ENCODE peak calls at places on chromosomes 5 and 9, in seven cellular contexts. Z is HepG2, A is HCT116, T is K562, U is H1, L is SK-N-SH, Q is GM12878. M is an unnamed sample.

GRCh38 chr5:79171846-79172245 is 60.2 kb downstream of the BHMT start:
- DNase-seq in Z (no peak), A (no peak), T (no peak), U (no peak), L (no peak), Q (no peak), M (peak; percentile 19)

GRCh38 chr9:124216474-124217176 is 41.1 kb upstream of the NEK6 start:
- DNase-seq in Z (no peak), A (no peak), T (no peak), U (no peak), L (no peak), Q (peak; percentile 80), M (no peak)

GRCh38 chr9:131043097-131043496 is 34.1 kb downstream of the LAMC3 start:
- DNase-seq in Z (no peak), A (no peak), T (no peak), U (no peak), L (no peak), Q (no peak), M (no peak)

GRCh38 chr5:17395516-17395915 is 102.5 kb upstream of the TAF11L2 start:
- DNase-seq in Z (no peak), A (no peak), T (no peak), U (no peak), L (no peak), Q (no peak), M (no peak)

GRCh38 chr5:51983161-51983560 is 599.9 kb downstream of the ISL1 start:
- DNase-seq in Z (no peak), A (no peak), T (no peak), U (no peak), L (no peak), Q (no peak), M (no peak)

GRCh38 chr5:116861097-116861496 is 286.5 kb upstream of the SEMA6A start:
- DNase-seq in Z (no peak), A (no peak), T (no peak), U (no peak), L (no peak), Q (no peak), M (no peak)

GRCh38 chr5:143908959-143909358 is 97.0 kb downstream of the HMHB1 start:
- DNase-seq in Z (no peak), A (no peak), T (no peak), U (no peak), L (no peak), Q (no peak), M (no peak)

GRCh38 chr5:71658916-71659661 is 60.0 kb upstream of the CARTPT start:
- DNase-seq in Z (peak; percentile 31), A (no peak), T (peak; percentile 31), U (no peak), L (no peak), Q (no peak), M (no peak)

GRCh38 chr5:57199866-57200265 is 26.0 kb downstream of the GPBP1 start:
- DNase-seq in Z (no peak), A (no peak), T (no peak), U (no peak), L (no peak), Q (no peak), M (no peak)

GRCh38 chr5:6328173-6328572 is 50.2 kb downstream of the MED10 start:
- DNase-seq in Z (peak; percentile 12), A (no peak), T (peak; percentile 49), U (peak; percentile 27), L (no peak), Q (no peak), M (peak; percentile 67)

GRCh38 chr5:173315495-173316352 is 12.5 kb downstream of the STC2 start:
- DNase-seq in Z (no peak), A (no peak), T (no peak), U (no peak), L (peak; percentile 83), Q (no peak), M (peak; percentile 96)

GRCh38 chr5:173789031-173789920 is 98.9 kb upstream of the CPEB4 start:
- DNase-seq in Z (peak; percentile 79), A (peak; percentile 41), T (no peak), U (no peak), L (no peak), Q (no peak), M (no peak)

GRCh38 chr5:41641621-41642020 is 131.2 kb upstream of the PLCXD3 start:
- DNase-seq in Z (no peak), A (no peak), T (no peak), U (no peak), L (no peak), Q (no peak), M (peak; percentile 14)

GRCh38 chr9:130912932-130913598 is 16.5 kb upstream of the QRFP start:
- DNase-seq in Z (no peak), A (no peak), T (peak; percentile 68), U (no peak), L (no peak), Q (no peak), M (no peak)

GRCh38 chr5:138985683-138986082 is 110.5 kb upstream of the LRRTM2 start:
- DNase-seq in Z (no peak), A (no peak), T (no peak), U (no peak), L (peak; percentile 33), Q (no peak), M (no peak)

GRCh38 chr5:151098185-151098813 is 17.5 kb upstream of the TNIP1 start:
- DNase-seq in Z (no peak), A (no peak), T (no peak), U (no peak), L (no peak), Q (no peak), M (no peak)

GRCh38 chr9:5499157-5499556 is 11.2 kb upstream of the PDCD1LG2 start:
- DNase-seq in Z (no peak), A (no peak), T (no peak), U (no peak), L (no peak), Q (no peak), M (no peak)

GRCh38 chr9:7273575-7273974 is 515.8 kb downstream of the KDM4C start:
- DNase-seq in Z (no peak), A (no peak), T (peak; percentile 10), U (no peak), L (no peak), Q (no peak), M (no peak)
- TF ChIP-seq JUND in Z (no peak), A (no peak), T (no peak), U (no peak), L (no peak), Q (no peak), M (no peak)

DNA sequence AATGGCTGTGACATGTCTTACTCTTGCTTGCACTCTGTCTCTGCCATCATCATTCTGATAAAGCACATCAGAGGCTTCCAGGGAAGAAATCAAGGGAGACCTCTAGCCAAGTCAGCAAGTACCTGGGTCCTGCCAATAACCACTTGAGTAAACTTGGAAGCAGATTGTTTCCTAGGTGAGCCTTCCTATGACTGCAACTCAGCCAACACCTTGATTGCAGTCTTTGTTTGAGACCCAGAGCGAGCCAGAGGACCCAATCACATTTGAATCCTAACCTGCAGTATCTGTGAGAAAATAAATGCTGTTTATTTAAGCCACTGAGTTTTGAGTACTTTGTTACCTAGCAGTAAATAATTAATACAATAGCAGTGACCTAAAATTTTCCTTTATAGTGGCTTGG is 356.8 kb upstream of the CHD1 start:
- DNase-seq in Z (no peak), A (no peak), T (no peak), U (no peak), L (no peak), Q (no peak), M (no peak)
- TF ChIP-seq JUND in Z (no peak), A (no peak), T (no peak), U (no peak), L (no peak), Q (no peak), M (no peak)

DNA sequence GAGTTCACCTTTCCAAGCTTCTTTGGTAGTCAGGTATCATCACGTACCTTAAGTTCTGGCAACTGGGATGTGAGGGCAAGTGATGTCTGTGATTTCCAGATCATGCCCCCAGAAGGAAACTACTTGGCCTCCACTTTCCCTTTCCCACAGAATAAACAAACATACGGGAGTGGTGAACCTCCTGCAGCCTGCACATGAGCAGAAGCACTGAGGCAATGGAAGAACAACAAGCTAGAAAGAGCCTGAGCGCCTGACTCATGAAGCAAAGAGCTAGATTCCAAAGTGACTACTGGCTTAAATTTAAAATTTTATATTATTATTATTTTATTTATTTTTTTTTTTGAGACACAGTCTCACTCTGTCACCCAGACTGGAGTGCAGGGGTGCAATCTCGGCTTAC is 35.0 kb downstream of the ARL15 start:
- DNase-seq in Z (no peak), A (no peak), T (no peak), U (no peak), L (no peak), Q (no peak), M (no peak)
- TF ChIP-seq JUND in Z (no peak), A (no peak), T (no peak), U (no peak), L (no peak), Q (no peak), M (no peak)

GRCh38 chr5:168117469-168117868 is 174.0 kb upstream of the WWC1 start:
- DNase-seq in Z (no peak), A (no peak), T (no peak), U (no peak), L (no peak), Q (no peak), M (no peak)
- TF ChIP-seq JUND in Z (no peak), A (no peak), T (no peak), U (no peak), L (no peak), Q (no peak), M (no peak)

GRCh38 chr9:73805111-73805510 is 653.4 kb downstream of the ANXA1 start:
- DNase-seq in Z (no peak), A (no peak), T (no peak), U (no peak), L (no peak), Q (no peak), M (no peak)
- TF ChIP-seq JUND in Z (no peak), A (no peak), T (no peak), U (no peak), L (no peak), Q (no peak), M (no peak)

GRCh38 chr5:156367602-156368001 is 40.6 kb downstream of the SGCD start:
- DNase-seq in Z (peak; percentile 2), A (no peak), T (no peak), U (no peak), L (no peak), Q (no peak), M (no peak)
- TF ChIP-seq JUND in Z (no peak), A (no peak), T (no peak), U (no peak), L (no peak), Q (no peak), M (no peak)

DNA sequence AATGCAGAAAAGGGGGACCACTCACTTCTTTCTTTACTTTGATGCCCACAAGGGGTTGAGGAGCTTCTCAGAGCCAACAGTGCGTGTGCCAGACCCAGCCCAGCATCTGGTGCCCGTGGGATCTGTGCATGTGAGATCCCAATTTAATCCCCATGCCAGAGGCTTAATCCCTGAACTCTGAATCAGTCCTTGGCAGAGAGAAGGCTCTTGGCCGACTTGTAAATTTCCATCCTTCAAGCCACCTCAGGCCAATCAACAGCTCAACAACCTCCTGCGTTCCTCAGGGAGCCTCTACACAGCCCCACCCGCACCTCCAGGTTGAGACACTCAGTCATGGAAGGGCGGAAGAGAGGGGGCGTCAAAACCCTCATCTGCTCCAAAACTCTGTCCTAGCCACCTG is 230.0 kb upstream of the DAPK1 start:
- DNase-seq in Z (no peak), A (no peak), T (no peak), U (no peak), L (no peak), Q (no peak), M (no peak)
- TF ChIP-seq JUND in Z (no peak), A (no peak), T (no peak), U (no peak), L (no peak), Q (no peak), M (no peak)

M was measured in T47D.